ENCODE peak calls at places on chromosomes 5 and 9, in six cellular contexts. P, U, B, Y, G and E are unnamed samples.
A peak's percentile ranks its signal among the peaks of the same experiment; 100 is the strongest.

GRCh38 chr5:124735169-124735858 is 11.1 kb downstream of the ZNF608 start:
- DNase-seq in P (no peak), U (no peak), B (peak; percentile 82), Y (peak; percentile 73), G (no peak), E (no peak)

GRCh38 chr5:53368516-53368915 is 111.9 kb upstream of the FST start:
- DNase-seq in P (no peak), U (no peak), B (peak; percentile 52), Y (no peak), G (no peak), E (no peak)

GRCh38 chr5:14488697-14489096 is 92.9 kb upstream of the OTULINL start:
- DNase-seq in P (no peak), U (no peak), B (no peak), Y (no peak), G (no peak), E (no peak)

GRCh38 chr5:13316191-13316590 is 628.3 kb downstream of the DNAH5 start:
- DNase-seq in P (no peak), U (no peak), B (no peak), Y (no peak), G (no peak), E (no peak)

GRCh38 chr5:140632366-140633080 is 452 bp downstream of the CD14 start:
- DNase-seq in P (peak; percentile 84), U (no peak), B (peak; percentile 32), Y (no peak), G (peak; percentile 86), E (peak; percentile 75)

GRCh38 chr5:176955895-176956294 is 50.7 kb downstream of the UIMC1 start:
- DNase-seq in P (no peak), U (no peak), B (no peak), Y (no peak), G (no peak), E (no peak)

GRCh38 chr9:130445268-130445983 is 665 bp downstream of the ASS1 start:
- DNase-seq in P (peak; percentile 92), U (peak; percentile 27), B (peak; percentile 66), Y (no peak), G (peak; percentile 90), E (no peak)

GRCh38 chr5:142222235-142222880 is 102.5 kb downstream of the SPRY4 start:
- DNase-seq in P (no peak), U (no peak), B (peak; percentile 6), Y (no peak), G (no peak), E (no peak)

GRCh38 chr9:27784999-27785713 is 211.9 kb upstream of the C9orf72 start:
- DNase-seq in P (no peak), U (no peak), B (no peak), Y (no peak), G (no peak), E (no peak)

GRCh38 chr5:98468188-98468869 is 305.1 kb upstream of the RGMB start:
- DNase-seq in P (no peak), U (no peak), B (peak; percentile 81), Y (no peak), G (no peak), E (no peak)

GRCh38 chr5:179312557-179313235 is 32.6 kb downstream of the ADAMTS2 start:
- DNase-seq in P (peak; percentile 51), U (no peak), B (peak; percentile 45), Y (no peak), G (peak; percentile 64), E (peak; percentile 38)

GRCh38 chr5:90888511-90889324 is 330.1 kb downstream of the ADGRV1 start:
- DNase-seq in P (no peak), U (no peak), B (peak; percentile 50), Y (no peak), G (no peak), E (no peak)

GRCh38 chr5:73887688-73888087 is 261.7 kb downstream of the ARHGEF28 start:
- DNase-seq in P (no peak), U (no peak), B (no peak), Y (no peak), G (no peak), E (no peak)

GRCh38 chr5:177476531-177477233 is 3.2 kb upstream of the DBN1 start:
- DNase-seq in P (peak; percentile 97), U (peak; percentile 56), B (peak; percentile 78), Y (no peak), G (peak; percentile 91), E (peak; percentile 87)

GRCh38 chr9:135065151-135065550 is 22.3 kb upstream of the OLFM1 start:
- DNase-seq in P (peak; percentile 46), U (no peak), B (no peak), Y (no peak), G (peak; percentile 51), E (peak; percentile 65)

GRCh38 chr9:135060461-135061116 is 26.9 kb upstream of the OLFM1 start:
- DNase-seq in P (peak; percentile 27), U (no peak), B (no peak), Y (no peak), G (peak; percentile 30), E (no peak)

GRCh38 chr9:135062254-135062653 is 25.2 kb upstream of the OLFM1 start:
- DNase-seq in P (peak; percentile 9), U (no peak), B (no peak), Y (no peak), G (peak; percentile 31), E (peak; percentile 30)

GRCh38 chr9:135065804-135066203 is 21.7 kb upstream of the OLFM1 start:
- DNase-seq in P (no peak), U (no peak), B (no peak), Y (no peak), G (peak; percentile 9), E (no peak)

GRCh38 chr9:135061441-135061840 is 26.0 kb upstream of the OLFM1 start:
- DNase-seq in P (peak; percentile 56), U (no peak), B (no peak), Y (no peak), G (peak; percentile 33), E (peak; percentile 19)
- H3K27ac ChIP-seq in P (no peak overlapping the region), U (no peak overlapping the region), B (no peak overlapping the region), Y (no peak overlapping the region), G (no peak overlapping the region), E (no peak overlapping the region)

GRCh38 chr9:37148181-37148580 is 27.8 kb downstream of the ZCCHC7 start:
- DNase-seq in P (no peak), U (no peak), B (no peak), Y (no peak), G (no peak), E (no peak)
- H3K4me1 ChIP-seq in P (no peaks in the 10 kb centered on the region), U (no peaks in the 10 kb centered on the region), B (peaks cover 2% of the 10 kb centered on the region), Y (peaks cover 51% of the 10 kb centered on the region), G (no peaks in the 10 kb centered on the region), E (no peaks in the 10 kb centered on the region)

DNA sequence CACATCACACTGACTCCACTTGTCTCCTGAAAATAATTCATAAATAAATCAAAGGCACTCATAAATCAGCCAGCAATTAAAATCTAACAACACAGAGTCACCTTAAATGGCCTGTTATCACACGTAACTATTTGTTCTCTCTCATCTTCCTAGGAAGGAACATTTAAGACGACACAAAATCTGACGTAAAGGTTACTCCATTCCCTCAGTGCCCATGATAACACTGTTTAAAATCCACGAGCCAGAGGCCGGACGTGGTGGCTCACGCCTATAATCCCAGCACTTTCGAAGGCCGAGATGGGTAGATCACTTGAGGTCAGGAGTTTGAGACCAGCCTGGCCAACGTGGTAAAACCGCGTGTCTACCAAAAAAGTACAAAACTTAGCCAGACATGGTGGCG is 56.4 kb downstream of the MYO10 start:
- DNase-seq in P (no peak), U (no peak), B (no peak), Y (no peak), G (no peak), E (no peak)
- H3K27ac ChIP-seq in P (peak overlapping the region; percentile 84), U (no peak overlapping the region), B (no peak overlapping the region), Y (no peak overlapping the region), G (no peak overlapping the region), E (no peak overlapping the region)

DNA sequence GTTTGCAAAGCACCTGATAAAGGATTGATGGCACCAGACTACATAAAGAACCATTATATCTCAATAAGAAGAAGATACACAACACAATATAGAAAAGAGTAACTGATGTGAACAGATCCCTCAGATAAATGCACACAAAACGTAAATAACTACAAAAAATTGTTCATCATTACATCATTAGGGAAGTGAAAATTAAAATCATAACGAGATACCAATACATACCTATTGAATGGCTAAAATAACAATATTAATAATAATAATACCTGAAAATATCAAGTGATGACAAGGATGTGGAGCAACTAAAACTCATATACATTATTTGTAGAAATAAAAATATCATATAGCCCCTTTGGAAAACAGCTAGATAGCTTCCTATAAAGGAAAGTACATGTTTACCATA is 469.5 kb downstream of the DMRTA1 start:
- DNase-seq in P (no peak), U (no peak), B (no peak), Y (no peak), G (no peak), E (no peak)
- H3K4me1 ChIP-seq in P (no peaks in the 10 kb centered on the region), U (no peaks in the 10 kb centered on the region), B (no peaks in the 10 kb centered on the region), Y (no peaks in the 10 kb centered on the region), G (no peaks in the 10 kb centered on the region), E (no peaks in the 10 kb centered on the region)

DNA sequence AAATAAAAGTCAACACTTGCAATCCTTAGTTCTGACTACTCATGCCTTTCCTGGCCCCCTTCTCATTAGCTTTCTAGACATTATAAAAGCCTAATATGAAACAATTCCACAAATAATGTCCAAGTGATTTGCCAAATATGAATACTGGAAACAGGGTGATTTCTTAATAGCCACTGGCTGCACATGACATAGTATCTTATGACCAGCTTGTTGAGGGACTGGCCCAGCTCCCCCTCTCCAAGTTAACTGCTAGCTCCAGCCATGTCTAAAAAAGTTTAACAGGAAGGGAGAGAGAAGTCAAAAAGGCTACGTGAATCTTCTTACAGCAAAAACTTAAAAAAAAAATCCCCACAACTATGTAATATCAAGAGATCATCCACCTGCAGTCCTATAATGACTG is 1.5 kb downstream of the CERT1 start:
- DNase-seq in P (peak; percentile 70), U (no peak), B (peak; percentile 79), Y (no peak), G (no peak), E (no peak)
- H3K27ac ChIP-seq in P (peak overlapping the region; percentile 97), U (no peak overlapping the region), B (peak overlapping the region; percentile 23), Y (peak overlapping the region; percentile 10), G (no peak overlapping the region), E (peak overlapping the region; percentile 95)